ENCODE peak calls at places on chromosomes 12 and 14, in six cellular contexts. E is mucosa of descending colon, F is PC-9, J is IMR-90, X is PC-3, D is NCI-H2107. M is an unnamed sample.

GRCh38 chr12:106888348-106888970 is 67.2 kb upstream of the TMEM263 start:
- DNase-seq in E (no peak), F (no peak), J (no peak), X (no peak), D (no peak), M (no peak)

GRCh38 chr14:60079723-60080122 is 12.0 kb upstream of the PCNX4 start:
- DNase-seq in E (no peak), F (no peak), J (no peak), X (peak), D (no peak), M (no peak)

GRCh38 chr14:50677527-50678063 is 9.5 kb upstream of the SAV1 start:
- DNase-seq in E (no peak), F (peak), J (peak), X (peak), D (no peak), M (peak)

GRCh38 chr14:100731846-100732765 is 5.4 kb downstream of the DLK1 start:
- DNase-seq in E (no peak), F (no peak), J (no peak), X (no peak), D (no peak), M (no peak)

GRCh38 chr12:13959131-13959734 is 22.2 kb downstream of the GRIN2B start:
- DNase-seq in E (peak), F (no peak), J (no peak), X (no peak), D (no peak), M (no peak)

GRCh38 chr12:53191885-53192530 is 11.3 kb upstream of the CSAD start:
- DNase-seq in E (no peak), F (no peak), J (no peak), X (no peak), D (no peak), M (no peak)

GRCh38 chr14:38205414-38205813 is 2.3 kb upstream of the SSTR1 start:
- DNase-seq in E (no peak), F (no peak), J (no peak), X (no peak), D (no peak), M (no peak)

GRCh38 chr14:78202178-78202577 is 32.0 kb downstream of the NRXN3 start:
- DNase-seq in E (no peak), F (no peak), J (no peak), X (no peak), D (no peak), M (no peak)

GRCh38 chr14:49479432-49479831 is 106.7 kb downstream of the RPS29 start:
- DNase-seq in E (no peak), F (no peak), J (no peak), X (peak), D (no peak), M (no peak)

GRCh38 chr12:102910137-102910536 is 6.9 kb downstream of the PAH start:
- DNase-seq in E (no peak), F (no peak), J (no peak), X (no peak), D (no peak), M (no peak)

M was measured in cardiac fibroblast.